ENCODE peak calls at places on chromosomes 6 and 20, in eight cellular contexts. T, W, P, B, V, M, F and E are unnamed samples.
A peak's percentile ranks its signal among the peaks of the same experiment; 100 is the strongest.

GRCh38 chr6:110295451-110296145 is 62.6 kb downstream of the METTL24 start:
- DNase-seq in T (no peak), P (no peak), B (no peak), V (no peak), W (no peak), M (no peak), F (no peak), E (no peak)

GRCh38 chr20:4134861-4135379 is 119.6 kb upstream of the RNF24 start:
- DNase-seq in T (no peak), B (no peak), F (no peak), M (no peak), V (no peak), P (no peak), W (no peak), E (no peak)

GRCh38 chr20:21523398-21523868 is 9.6 kb upstream of the NKX2-2 start:
- DNase-seq in M (no peak), B (no peak), F (no peak), V (no peak), T (no peak), P (no peak), W (no peak), E (no peak)

GRCh38 chr6:130019796-130020105 is 1.4 kb downstream of the L3MBTL3 start:
- DNase-seq in T (no peak), M (no peak), F (no peak), W (no peak), P (no peak), B (no peak), V (no peak), E (no peak)

GRCh38 chr6:100719883-100720682 is 161.0 kb downstream of the ASCC3 start:
- DNase-seq in M (no peak), B (peak; percentile 90), P (no peak), V (peak; percentile 35), T (peak; percentile 75), F (no peak), W (peak; percentile 8), E (peak; percentile 28)

GRCh38 chr6:41546866-41547798 is 951 bp downstream of the FOXP4 start:
- DNase-seq in M (no peak), F (peak; percentile 31), T (peak; percentile 57), B (peak; percentile 69), W (no peak), V (no peak), P (no peak), E (peak; percentile 35)

GRCh38 chr6:158131926-158132325 is 36.1 kb downstream of the SERAC1 start:
- DNase-seq in V (peak; percentile 18), F (peak; percentile 9), M (no peak), P (peak; percentile 15), B (peak; percentile 73), W (no peak), T (peak; percentile 59), E (peak; percentile 47)

GRCh38 chr6:17987576-17988421 is at the start of gene KIF13A:
- DNase-seq in M (no peak), V (peak; percentile 29), W (no peak), B (peak; percentile 88), T (peak; percentile 57), F (peak; percentile 73), P (peak; percentile 63), E (peak; percentile 75)

GRCh38 chr20:62985089-62985778 is 21.5 kb downstream of the BHLHE23 start:
- DNase-seq in W (no peak), T (no peak), M (no peak), P (no peak), F (no peak), B (no peak), V (no peak), E (no peak)

GRCh38 chr6:137651591-137652335 is 157.6 kb upstream of the OLIG3 start:
- DNase-seq in B (no peak), V (no peak), P (no peak), F (no peak), W (no peak), M (no peak), T (no peak), E (no peak)

GRCh38 chr20:6000851-6001250 is 50.4 kb downstream of the MCM8 start:
- DNase-seq in W (no peak), B (no peak), P (no peak), T (no peak), V (no peak), F (no peak), M (no peak), E (no peak)

GRCh38 chr6:12637960-12638641 is 78.5 kb upstream of the PHACTR1 start:
- DNase-seq in T (peak; percentile 59), M (peak; percentile 8), W (peak; percentile 69), B (peak; percentile 74), P (no peak), V (peak; percentile 69), F (no peak), E (peak; percentile 73)

GRCh38 chr20:4791121-4791520 is 69.4 kb downstream of the PRND start:
- DNase-seq in W (no peak), B (peak; percentile 25), F (peak; percentile 8), V (no peak), P (no peak), T (no peak), M (no peak), E (no peak)

GRCh38 chr6:31162463-31163165 is 4.2 kb downstream of the TCF19 start:
- DNase-seq in W (no peak), B (no peak), F (no peak), T (no peak), V (no peak), P (no peak), M (no peak), E (no peak)

GRCh38 chr6:150826788-150827187 is 38.7 kb upstream of the MTHFD1L start:
- DNase-seq in F (no peak), M (no peak), T (no peak), W (no peak), V (no peak), P (no peak), B (no peak), E (no peak)

GRCh38 chr6:137820952-137821351 is 46.1 kb upstream of the TNFAIP3 start:
- DNase-seq in V (no peak), T (peak; percentile 54), M (no peak), P (no peak), W (no peak), B (no peak), F (no peak), E (no peak)

GRCh38 chr6:118468682-118469465 is 79.2 kb upstream of the PLN start:
- DNase-seq in W (no peak), F (peak; percentile 91), V (no peak), M (no peak), T (peak; percentile 66), P (no peak), B (no peak), E (no peak)

GRCh38 chr6:155142902-155143609 is 120.8 kb upstream of the CLDN20 start:
- DNase-seq in V (no peak), T (peak; percentile 45), F (no peak), M (no peak), P (no peak), B (peak; percentile 74), W (no peak), E (no peak)

GRCh38 chr20:49283703-49284625 is 6.1 kb upstream of the ZNFX1 start:
- DNase-seq in V (no peak), F (no peak), M (no peak), T (no peak), W (no peak), P (no peak), B (no peak), E (peak; percentile 38)

GRCh38 chr20:23163562-23163961 is 77.4 kb upstream of the CD93 start:
- DNase-seq in T (no peak), F (no peak), V (no peak), W (no peak), M (no peak), B (no peak), P (no peak), E (no peak)